ENCODE peak calls at places on chromosome 16, in six cellular contexts. T is renal cortical epithelial cell, Q is GM04503, M is sigmoid colon, G is endothelial cell of umbilical vein, B is AG09309. V is an unnamed sample.

GRCh38 chr16:19879241-19879792 is 5.3 kb downstream of the GPRC5B start:
- DNase-seq in T (peak; percentile 78), Q (no peak), M (no peak), G (no peak), B (no peak), V (no peak)

GRCh38 chr16:24971718-24972117 is 43.5 kb downstream of the ARHGAP17 start:
- DNase-seq in T (no peak), Q (no peak), M (no peak), G (no peak), B (no peak), V (no peak)

GRCh38 chr16:78230832-78231231 is 131.4 kb downstream of the WWOX start:
- DNase-seq in T (no peak), Q (no peak), M (no peak), G (peak; percentile 69), B (no peak), V (no peak)

GRCh38 chr16:55820615-55821014 is 12.3 kb downstream of the CES1 start:
- DNase-seq in T (no peak), Q (no peak), M (no peak), G (no peak), B (no peak), V (no peak)

GRCh38 chr16:87125206-87126155 is 191.7 kb downstream of the C16orf95 start:
- DNase-seq in T (no peak), Q (no peak), M (peak; percentile 46), G (no peak), B (no peak), V (no peak)

GRCh38 chr16:52742052-52742451 is 195.1 kb upstream of the TOX3 start:
- DNase-seq in T (no peak), Q (no peak), M (no peak), G (no peak), B (no peak), V (no peak)

GRCh38 chr16:22816475-22816874 is 2.5 kb downstream of the HS3ST2 start:
- DNase-seq in T (peak; percentile 67), Q (no peak), M (no peak), G (no peak), B (no peak), V (no peak)

GRCh38 chr16:71807905-71808592 is 585 bp downstream of the AP1G1 start:
- DNase-seq in T (no peak), Q (no peak), M (peak; percentile 69), G (peak; percentile 55), B (no peak), V (no peak)

GRCh38 chr16:2282262-2282661 is 14.3 kb upstream of the RNPS1 start:
- DNase-seq in T (no peak), Q (no peak), M (no peak), G (no peak), B (no peak), V (no peak)

GRCh38 chr16:69319826-69320730 is 8.9 kb downstream of the VPS4A start:
- DNase-seq in T (no peak), Q (no peak), M (peak; percentile 55), G (no peak), B (no peak), V (no peak)

GRCh38 chr16:29645699-29646187 is 17.3 kb upstream of the SPN start:
- DNase-seq in T (peak; percentile 16), Q (no peak), M (no peak), G (no peak), B (no peak), V (no peak)

GRCh38 chr16:73427177-73427576 is 379.2 kb upstream of the ZFHX3 start:
- DNase-seq in T (no peak), Q (no peak), M (no peak), G (no peak), B (no peak), V (no peak)

GRCh38 chr16:89289428-89290395 is 72.2 kb downstream of the ZNF778 start:
- DNase-seq in T (peak; percentile 46), Q (peak; percentile 4), M (peak; percentile 84), G (peak; percentile 58), B (no peak), V (no peak)

GRCh38 chr16:48053346-48053745 is 102.4 kb downstream of the ABCC12 start:
- DNase-seq in T (peak; percentile 73), Q (peak; percentile 16), M (no peak), G (peak; percentile 2), B (no peak), V (no peak)

GRCh38 chr16:53052519-53053501 is at the start of gene CHD9NB:
- DNase-seq in T (peak; percentile 98), Q (peak; percentile 90), M (peak; percentile 51), G (peak; percentile 76), B (peak; percentile 90), V (peak; percentile 74)

GRCh38 chr16:80602894-80603293 is 62.1 kb downstream of the DYNLRB2 start:
- DNase-seq in T (no peak), Q (no peak), M (no peak), G (no peak), B (no peak), V (no peak)

GRCh38 chr16:1155353-1156110 is 2.6 kb downstream of the CACNA1H start:
- DNase-seq in T (no peak), Q (no peak), M (no peak), G (no peak), B (no peak), V (no peak)

GRCh38 chr16:55052335-55053070 is 121.8 kb downstream of the IRX5 start:
- DNase-seq in T (no peak), Q (peak; percentile 8), M (peak; percentile 19), G (no peak), B (no peak), V (no peak)

GRCh38 chr16:5965321-5965720 is 867.7 kb upstream of the EEF2KMT start:
- DNase-seq in T (no peak), Q (no peak), M (no peak), G (no peak), B (no peak), V (no peak)

GRCh38 chr16:67541391-67542263 is 13.0 kb downstream of the RIPOR1 start:
- DNase-seq in T (peak; percentile 41), Q (no peak), M (no peak), G (no peak), B (no peak), V (no peak)

GRCh38 chr16:88502371-88502770 is 49.3 kb downstream of the ZFPM1 start:
- DNase-seq in T (no peak), Q (no peak), M (no peak), G (no peak), B (no peak), V (no peak)

GRCh38 chr16:78098087-78098486 is 1.4 kb upstream of the WWOX start:
- DNase-seq in T (no peak), Q (no peak), M (no peak), G (no peak), B (no peak), V (no peak)

GRCh38 chr16:354286-354881 is 1.9 kb upstream of the AXIN1 start:
- DNase-seq in T (no peak), Q (no peak), M (peak; percentile 68), G (no peak), B (no peak), V (no peak)

GRCh38 chr16:66197668-66198278 is 168.7 kb upstream of the CDH5 start:
- DNase-seq in T (no peak), Q (no peak), M (no peak), G (no peak), B (no peak), V (no peak)

GRCh38 chr16:17526956-17527355 is 56.2 kb upstream of the XYLT1 start:
- DNase-seq in T (no peak), Q (no peak), M (no peak), G (no peak), B (no peak), V (no peak)

V was measured in AG04449.